ENCODE peak calls at places on chromosomes 2 and 18, in four cellular contexts. L is psoas muscle, A is breast epithelium, M is left ventricle myocardium inferior. S is an unnamed sample.

GRCh38 chr2:158818511-158818910 is 23.4 kb downstream of the DAPL1 start:
- DNase-seq in L (no peak), A (no peak), M (no peak), S (no peak)

GRCh38 chr18:74550886-74551285 is 16.6 kb downstream of the CNDP1 start:
- DNase-seq in L (no peak), A (no peak), M (no peak), S (no peak)

GRCh38 chr18:40866013-40866644 is 1088.9 kb upstream of the PIK3C3 start:
- DNase-seq in L (no peak), A (no peak), M (no peak), S (no peak)

GRCh38 chr2:3522851-3523481 is 3.6 kb upstream of the ADI1 start:
- DNase-seq in L (peak; percentile 49), A (no peak), M (no peak), S (no peak)

GRCh38 chr2:226684563-226684959 is 115.1 kb downstream of the IRS1 start:
- DNase-seq in L (no peak), A (no peak), M (no peak), S (no peak)

GRCh38 chr18:2848145-2848878 is 1.5 kb downstream of the EMILIN2 start:
- DNase-seq in L (no peak), A (no peak), M (no peak), S (no peak)

GRCh38 chr2:74691955-74692354 is 37.9 kb downstream of the SEMA4F start:
- DNase-seq in L (no peak), A (no peak), M (no peak), S (no peak)

GRCh38 chr2:115305712-115306111 is 863.3 kb downstream of the DPP10 start:
- DNase-seq in L (no peak), A (no peak), M (no peak), S (no peak)

GRCh38 chr2:240412211-240412830 is 23.1 kb upstream of the GPC1 start:
- DNase-seq in L (no peak), A (peak; percentile 43), M (no peak), S (peak; percentile 39)

GRCh38 chr2:95375532-95376221 is 26.8 kb upstream of the FAHD2A start:
- DNase-seq in L (no peak), A (peak; percentile 14), M (peak; percentile 7), S (peak; percentile 23)

GRCh38 chr18:159037-159652 is 788 bp downstream of the USP14 start:
- DNase-seq in L (no peak), A (no peak), M (no peak), S (no peak)

GRCh38 chr2:235966396-235966795 is 201.8 kb downstream of the GBX2 start:
- DNase-seq in L (no peak), A (no peak), M (no peak), S (no peak)

GRCh38 chr18:11981633-11982366 is 493 bp downstream of the IMPA2 start:
- DNase-seq in L (peak; percentile 68), A (no peak), M (peak; percentile 44), S (peak; percentile 75)

GRCh38 chr2:219350938-219351280 is 18.4 kb upstream of the RESP18 start:
- DNase-seq in L (no peak), A (no peak), M (no peak), S (no peak)

GRCh38 chr2:241391892-241392665 is 36.0 kb downstream of the FARP2 start:
- DNase-seq in L (no peak), A (no peak), M (no peak), S (no peak)

GRCh38 chr2:215391531-215391930 is 44.3 kb downstream of the FN1 start:
- DNase-seq in L (no peak), A (no peak), M (no peak), S (no peak)

GRCh38 chr2:50582164-50582563 is 449.8 kb downstream of the NRXN1 start:
- DNase-seq in L (no peak), A (no peak), M (no peak), S (no peak)

GRCh38 chr2:227626580-227627151 is 9.4 kb downstream of the SCYGR4 start:
- DNase-seq in L (no peak), A (no peak), M (no peak), S (no peak)

GRCh38 chr2:38178142-38178541 is 102.2 kb upstream of the CYP1B1 start:
- DNase-seq in L (peak; percentile 33), A (no peak), M (no peak), S (peak; percentile 56)

GRCh38 chr18:54716586-54716985 is 111.7 kb upstream of the RAB27B start:
- DNase-seq in L (no peak), A (no peak), M (no peak), S (no peak)

GRCh38 chr2:181790716-181791649 is 100.5 kb upstream of the ITPRID2 start:
- DNase-seq in L (no peak), A (no peak), M (no peak), S (no peak)

GRCh38 chr2:113838744-113839444 is 51.0 kb upstream of the ACTR3 start:
- DNase-seq in L (no peak), A (no peak), M (no peak), S (no peak)

GRCh38 chr2:18721038-18721922 is 131.9 kb upstream of the NT5C1B start:
- DNase-seq in L (no peak), A (no peak), M (no peak), S (no peak)

GRCh38 chr2:98778153-98778552 is 47.2 kb upstream of the MGAT4A start:
- DNase-seq in L (no peak), A (no peak), M (no peak), S (no peak)

GRCh38 chr2:196201229-196201998 is 30.0 kb upstream of the STK17B start:
- DNase-seq in L (no peak), A (no peak), M (no peak), S (no peak)

GRCh38 chr2:39476524-39476923 is 39.4 kb upstream of the MAP4K3 start:
- DNase-seq in L (no peak), A (no peak), M (no peak), S (no peak)

GRCh38 chr2:178128836-178129630 is 16.8 kb downstream of the RBM45 start:
- DNase-seq in L (no peak), A (no peak), M (no peak), S (no peak)

GRCh38 chr2:128377071-128377910 is 58.6 kb upstream of the HS6ST1 start:
- DNase-seq in L (no peak), A (peak; percentile 37), M (no peak), S (peak; percentile 33)

GRCh38 chr2:171521361-171522056 is 765 bp upstream of the CYBRD1 start:
- DNase-seq in L (no peak), A (no peak), M (no peak), S (no peak)

GRCh38 chr2:122098301-122098700 is 342.9 kb downstream of the TSN start:
- DNase-seq in L (no peak), A (no peak), M (no peak), S (no peak)

GRCh38 chr2:97849881-97850540 is 136.6 kb downstream of the ZAP70 start:
- DNase-seq in L (no peak), A (no peak), M (no peak), S (no peak)

GRCh38 chr2:47569658-47570398 is 166.9 kb downstream of the MSH2 start:
- DNase-seq in L (no peak), A (no peak), M (no peak), S (no peak)
- TF ChIP-seq CTCF in L (no peak), A (no peak), M (no peak), S (no peak)

DNA sequence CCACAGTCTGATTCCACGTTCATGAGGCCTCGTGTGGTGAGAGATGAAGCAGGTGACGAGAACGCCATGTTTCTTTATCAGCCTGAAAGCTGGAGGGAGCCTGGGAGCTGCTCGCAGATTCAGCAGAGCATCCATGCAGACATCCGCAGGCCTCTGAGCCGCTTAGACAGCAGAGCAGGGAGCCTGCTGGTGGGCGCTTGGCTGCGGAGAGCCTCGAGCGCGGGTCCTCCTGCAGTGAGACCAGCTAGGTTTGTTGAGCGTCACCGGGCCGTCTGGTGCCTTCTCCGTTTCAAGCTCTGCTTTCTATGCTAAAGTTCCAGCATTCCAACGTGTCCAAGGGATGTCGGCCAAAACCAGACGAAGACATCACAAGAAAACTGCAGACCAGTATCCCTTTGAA is 27.6 kb downstream of the CTDP1 start:
- DNase-seq in L (no peak), A (no peak), M (no peak), S (no peak)
- H3K36me3 ChIP-seq in L (peaks cover 6% of the 10 kb centered on the region), A (peaks cover 4% of the 10 kb centered on the region), M (peaks cover 68% of the 10 kb centered on the region), S (peaks cover 85% of the 10 kb centered on the region)

DNA sequence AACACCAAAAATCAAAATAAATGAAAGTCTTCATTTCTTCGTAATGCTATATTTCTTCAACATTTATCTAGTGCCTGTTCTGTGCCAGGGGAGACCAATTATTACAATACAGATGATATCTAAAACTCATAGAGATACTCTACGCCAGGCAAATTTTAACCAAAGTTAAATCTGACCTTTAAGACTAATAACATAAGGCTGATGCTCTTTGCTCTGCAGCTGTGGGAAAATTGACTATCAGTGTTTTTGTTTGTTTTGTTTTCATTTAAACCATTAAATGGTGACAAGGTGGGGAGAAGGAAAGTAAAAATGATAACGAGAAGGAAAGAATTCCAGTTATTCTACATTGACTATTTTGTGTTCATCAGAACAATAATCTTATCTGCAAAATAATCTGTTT is 406.4 kb downstream of the LRP1B start:
- DNase-seq in L (no peak), A (no peak), M (no peak), S (no peak)
- TF ChIP-seq CTCF in L (no peak), A (no peak), M (no peak), S (no peak)

DNA sequence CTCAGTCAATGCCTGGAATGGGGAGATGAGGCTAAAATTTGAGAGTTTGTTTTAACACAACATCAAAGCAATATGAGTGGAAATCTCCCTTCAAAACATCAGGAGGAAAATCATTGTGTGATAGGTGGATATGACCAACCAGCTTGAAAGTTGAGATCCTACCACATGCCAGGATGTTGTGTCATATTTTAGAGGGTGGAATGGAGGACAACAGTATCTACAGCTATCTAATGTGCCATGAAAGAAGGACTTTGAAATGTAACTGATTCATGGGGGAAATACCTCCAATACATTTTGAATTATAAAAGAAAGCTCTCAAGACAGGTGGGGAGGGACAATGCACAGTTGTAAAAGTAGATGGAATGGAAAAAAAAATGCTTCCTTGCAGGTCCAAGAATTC is 87.8 kb downstream of the SP100 start:
- DNase-seq in L (no peak), A (no peak), M (no peak), S (no peak)
- H3K36me3 ChIP-seq in L (peaks cover under 1% of the 10 kb centered on the region), A (no peaks in the 10 kb centered on the region), M (peaks cover 83% of the 10 kb centered on the region), S (peaks cover 91% of the 10 kb centered on the region)

DNA sequence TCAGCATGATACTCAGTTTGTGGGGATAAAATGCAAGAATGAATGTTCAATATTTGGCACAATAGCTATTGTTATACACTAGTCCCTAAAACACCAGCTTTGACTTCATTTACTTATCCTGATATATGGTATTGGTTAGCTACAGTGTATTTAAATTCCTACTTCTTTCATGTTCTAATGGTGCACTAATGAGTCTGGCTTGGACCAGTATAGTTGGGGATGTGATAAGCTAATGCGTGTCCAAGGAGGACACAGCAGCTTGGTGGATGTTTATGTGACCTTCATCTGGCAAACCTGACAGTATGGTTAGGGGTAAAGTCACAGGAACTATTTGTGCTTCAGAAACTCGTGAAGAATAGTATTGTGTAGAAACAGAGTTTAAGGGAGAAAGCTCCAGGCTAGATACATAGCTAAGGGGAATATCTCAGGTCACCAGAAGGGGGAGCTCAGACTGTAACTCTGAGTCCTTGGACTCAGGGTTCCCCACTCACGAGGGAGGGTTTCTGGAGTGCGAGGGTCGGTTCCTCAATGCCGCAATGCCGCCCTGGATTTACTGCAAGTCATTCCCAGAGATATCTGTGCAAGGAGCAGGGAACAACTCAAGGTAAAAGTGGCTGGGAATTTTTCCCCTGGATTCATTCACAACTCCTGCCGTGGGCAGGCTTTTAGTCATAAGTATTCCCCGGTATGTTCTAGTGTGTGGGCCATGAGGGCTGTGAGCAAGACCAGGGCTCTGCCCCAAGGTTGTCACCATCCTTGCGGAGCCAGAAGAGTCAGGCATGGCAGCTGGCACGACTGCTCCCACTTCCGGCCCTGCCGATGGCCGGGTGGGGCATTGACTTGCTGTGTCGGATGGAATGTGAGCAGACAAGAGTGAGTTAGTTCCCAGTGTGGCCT is 14.5 kb downstream of the IL1R2 start:
- DNase-seq in L (no peak), A (no peak), M (no peak), S (no peak)
- TF ChIP-seq CTCF in L (peak; percentile 46), A (peak; percentile 60), M (peak; percentile 76), S (peak; percentile 70)

S was measured in lower lobe of right lung.